ENCODE peak calls at places on chromosome 5, in eight cellular contexts. C, T, H, G, N, R, W and M are unnamed samples.

GRCh38 chr5:111063709-111064322 is 7.7 kb upstream of the TSLP start:
- DNase-seq in T (no peak), W (no peak), H (no peak), N (peak; percentile 37), C (peak; percentile 23), R (no peak), G (peak; percentile 19), M (no peak)

GRCh38 chr5:87400305-87400899 is 12.3 kb downstream of the CCNH start:
- DNase-seq in W (no peak), H (peak; percentile 68), T (no peak), C (peak; percentile 64), G (peak; percentile 65), R (peak; percentile 53), N (peak; percentile 60), M (no peak)

GRCh38 chr5:76041863-76042262 is 41.3 kb upstream of the SV2C start:
- DNase-seq in N (no peak), G (no peak), C (no peak), R (no peak), H (no peak), W (no peak), T (no peak), M (no peak)

GRCh38 chr5:18465833-18466681 is 831.8 kb downstream of the TAF11L14 start:
- DNase-seq in R (peak; percentile 75), W (no peak), H (peak; percentile 50), G (peak; percentile 38), N (peak; percentile 2), C (peak; percentile 47), T (no peak), M (peak; percentile 60)

GRCh38 chr5:141805874-141806273 is 72.3 kb downstream of the PCDH1 start:
- DNase-seq in H (peak; percentile 32), T (no peak), R (no peak), C (peak; percentile 17), G (peak; percentile 50), W (no peak), N (no peak), M (no peak)

GRCh38 chr5:173699959-173700358 is 83.5 kb upstream of the BOD1 start:
- DNase-seq in G (no peak), N (no peak), H (no peak), R (no peak), C (no peak), W (no peak), T (no peak), M (no peak)

GRCh38 chr5:664343-664993 is 28.7 kb downstream of the TPPP start:
- DNase-seq in G (no peak), N (no peak), W (no peak), R (no peak), H (no peak), T (no peak), C (no peak), M (no peak)

GRCh38 chr5:3835817-3836216 is 240.2 kb downstream of the IRX1 start:
- DNase-seq in R (no peak), T (no peak), H (no peak), G (no peak), W (no peak), N (no peak), C (no peak), M (no peak)

GRCh38 chr5:179994622-179995323 is 76.8 kb downstream of the RNF130 start:
- DNase-seq in H (no peak), W (no peak), C (no peak), R (no peak), G (no peak), N (no peak), T (no peak), M (no peak)

GRCh38 chr5:150294551-150295071 is 5.0 kb upstream of the CAMK2A start:
- DNase-seq in T (no peak), N (no peak), R (no peak), W (no peak), H (no peak), G (no peak), C (no peak), M (no peak)
- TF ChIP-seq CTCF in T (no peak), N (no peak), R (no peak), W (no peak), H (no peak), G (no peak), C (no peak), M (no peak)

DNA sequence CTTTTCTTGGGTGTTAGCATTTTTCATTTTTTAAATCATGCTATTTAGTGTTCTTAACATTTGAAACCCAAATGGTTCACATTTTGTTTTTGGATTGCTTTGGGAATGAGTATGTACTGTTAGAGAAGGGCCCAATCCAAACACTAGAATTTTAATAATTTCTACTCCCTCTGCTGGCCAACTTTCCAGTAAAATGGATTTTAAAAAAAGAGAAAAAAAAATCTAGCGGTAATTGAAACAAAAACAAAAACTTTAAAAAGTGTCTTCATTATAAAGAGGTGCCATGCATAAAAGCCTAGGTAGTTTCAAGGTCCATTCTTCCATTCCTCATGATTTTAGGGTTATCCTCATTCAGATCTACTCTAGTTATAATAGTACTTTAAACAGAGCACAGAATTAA is 32.1 kb upstream of the RICTOR start:
- DNase-seq in R (peak; percentile 36), W (no peak), H (peak; percentile 31), C (peak; percentile 9), G (peak; percentile 25), N (peak; percentile 40), T (no peak), M (no peak)
- TF ChIP-seq CTCF in R (peak; percentile 38), W (peak; percentile 83), H (peak; percentile 37), C (peak; percentile 24), G (peak; percentile 39), N (peak; percentile 45), T (no peak), M (peak; percentile 52)

GRCh38 chr5:61896811-61897210 is 409.2 kb upstream of the KIF2A start:
- DNase-seq in C (no peak), G (no peak), W (no peak), R (no peak), N (no peak), H (no peak), T (no peak), M (no peak)
- TF ChIP-seq CTCF in C (no peak), G (no peak), W (no peak), R (no peak), N (no peak), H (no peak), T (no peak), M (no peak)

GRCh38 chr5:32476891-32477290 is 32.4 kb upstream of the ZFR start:
- DNase-seq in W (no peak), R (no peak), C (no peak), H (no peak), G (no peak), T (no peak), N (no peak), M (no peak)

GRCh38 chr5:32473072-32473471 is 28.5 kb upstream of the ZFR start:
- DNase-seq in G (no peak), C (no peak), W (no peak), T (no peak), H (no peak), N (no peak), R (no peak), M (no peak)

GRCh38 chr5:32475338-32476097 is 31.0 kb upstream of the ZFR start:
- DNase-seq in W (no peak), T (no peak), G (peak; percentile 15), H (no peak), C (no peak), R (no peak), N (no peak), M (no peak)

GRCh38 chr5:32474201-32474854 is 29.8 kb upstream of the ZFR start:
- DNase-seq in R (no peak), H (no peak), C (no peak), G (no peak), N (no peak), W (no peak), T (no peak), M (no peak)

DNA sequence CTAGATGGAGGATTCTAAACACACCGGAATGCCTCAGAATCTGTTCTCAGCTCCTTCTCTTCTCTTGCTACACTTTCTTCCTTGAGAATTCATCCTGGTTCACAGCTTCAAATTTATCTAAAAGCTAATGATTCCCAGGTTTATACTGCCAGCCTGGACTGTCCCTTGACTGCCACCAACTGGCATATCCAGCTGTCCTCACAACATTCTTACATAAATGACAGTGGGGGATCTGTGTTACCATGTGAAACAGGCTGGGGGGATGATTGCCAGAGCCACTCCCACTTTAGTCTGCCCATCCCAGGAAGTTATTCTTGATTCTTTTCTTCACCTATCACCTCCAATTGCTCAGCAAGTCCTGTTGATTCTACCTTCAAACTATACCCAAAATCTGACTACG is 27.2 kb upstream of the ZFR start:
- DNase-seq in T (no peak), H (no peak), R (no peak), G (peak; percentile 9), C (no peak), N (no peak), W (no peak), M (no peak)
- TF ChIP-seq CTCF in T (no peak), H (no peak), R (no peak), G (no peak), C (no peak), N (no peak), W (no peak), M (no peak)

DNA sequence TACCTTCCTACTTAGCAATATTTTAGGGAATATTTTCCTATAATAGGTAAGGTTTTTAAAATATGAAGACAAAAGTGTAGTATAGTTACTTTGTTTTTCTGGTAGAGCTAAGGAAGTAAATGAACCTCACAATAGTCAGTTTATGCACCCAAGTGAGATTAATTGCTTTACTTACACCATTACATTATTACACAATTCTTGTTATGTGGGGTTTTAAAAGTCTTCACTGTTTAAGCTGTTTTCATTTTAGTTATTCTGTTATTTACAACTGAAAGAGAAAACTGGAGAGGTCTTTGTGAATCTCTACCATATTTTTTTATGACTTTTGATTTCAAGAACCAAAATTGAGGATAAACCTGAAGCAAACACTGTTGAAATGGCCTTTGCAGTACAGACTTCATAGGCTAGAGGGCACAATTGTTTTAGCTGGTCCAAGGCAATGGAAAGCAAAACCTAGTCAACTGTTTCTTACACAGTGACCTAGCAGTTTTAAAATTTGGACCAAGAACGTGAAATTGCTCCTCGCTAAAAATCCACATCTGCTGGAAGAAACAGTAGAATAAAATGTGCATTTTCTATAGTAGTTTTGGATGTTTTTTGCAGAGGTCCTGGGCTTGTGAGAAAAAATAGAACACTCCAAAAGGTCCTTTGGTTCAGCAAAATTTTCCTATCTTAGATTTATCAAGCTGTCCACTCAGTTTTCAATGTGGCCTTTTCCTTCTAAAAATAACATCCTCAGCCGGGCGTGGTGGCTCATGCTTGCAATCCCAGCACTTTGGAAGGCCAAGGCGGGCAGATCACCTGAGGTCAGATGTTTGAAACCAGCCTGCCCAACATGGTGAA is 66.4 kb upstream of the FER start:
- DNase-seq in T (peak; percentile 37), W (no peak), G (peak; percentile 88), H (peak; percentile 91), N (peak; percentile 90), C (peak; percentile 87), R (peak; percentile 76), M (peak; percentile 17)
- TF ChIP-seq CTCF in T (peak; percentile 73), W (peak; percentile 98), G (peak; percentile 81), H (peak; percentile 98), N (peak; percentile 92), C (peak; percentile 90), R (peak; percentile 88), M (peak; percentile 83)

GRCh38 chr5:37121027-37121426 is 128.1 kb downstream of the CPLANE1 start:
- DNase-seq in W (no peak), G (no peak), H (no peak), T (no peak), C (no peak), R (no peak), N (no peak), M (no peak)

GRCh38 chr5:37121465-37121864 is 127.7 kb downstream of the CPLANE1 start:
- DNase-seq in W (no peak), T (no peak), G (peak; percentile 4), H (peak; percentile 3), C (peak; percentile 47), N (no peak), R (no peak), M (no peak)

GRCh38 chr5:37116359-37116758 is 132.8 kb downstream of the CPLANE1 start:
- DNase-seq in H (no peak), W (no peak), G (no peak), R (no peak), N (no peak), C (no peak), T (no peak), M (no peak)

GRCh38 chr5:37120270-37120669 is 128.9 kb downstream of the CPLANE1 start:
- DNase-seq in G (no peak), T (no peak), W (no peak), C (no peak), R (no peak), N (no peak), H (no peak), M (no peak)
- TF ChIP-seq CTCF in G (no peak), T (no peak), W (no peak), C (no peak), R (no peak), N (no peak), H (no peak), M (no peak)